ENCODE peak calls at places on chromosomes 4 and X, in five cellular contexts. E, S, L, X and T are unnamed samples.

GRCh38 chr4:43014266-43014665 is 121.8 kb downstream of the GRXCR1 start:
- DNase-seq in E (no peak), S (no peak), L (no peak), X (no peak), T (no peak)

GRCh38 chr4:174394915-174395314 is 111.2 kb downstream of the CEP44 start:
- DNase-seq in E (no peak), S (no peak), L (no peak), X (no peak), T (no peak)

GRCh38 chrX:53047228-53047627 is 1.4 kb upstream of the GPR173 start:
- DNase-seq in E (no peak), S (peak), L (no peak), X (no peak), T (no peak)

GRCh38 chr4:242121-242848 is 63.0 kb downstream of the ZNF732 start:
- DNase-seq in E (peak), S (peak), L (peak), X (peak), T (peak)

GRCh38 chr4:87934157-87934704 is 41.3 kb upstream of the SPP1 start:
- DNase-seq in E (no peak), S (no peak), L (no peak), X (no peak), T (no peak)

GRCh38 chr4:72679666-72680065 is 110.6 kb upstream of the ADAMTS3 start:
- DNase-seq in E (no peak), S (no peak), L (no peak), X (no peak), T (no peak)

GRCh38 chrX:153970398-153971123 is 1.1 kb downstream of the HCFC1 start:
- DNase-seq in E (peak), S (no peak), L (peak), X (peak), T (no peak)

GRCh38 chr4:157280673-157281072 is 60.1 kb downstream of the GRIA2 start:
- DNase-seq in E (no peak), S (no peak), L (no peak), X (no peak), T (no peak)

GRCh38 chrX:1531106-1531890 is 5.7 kb downstream of the P2RY8 start:
- DNase-seq in E (no peak), S (no peak), L (no peak), X (no peak), T (no peak)

DNA sequence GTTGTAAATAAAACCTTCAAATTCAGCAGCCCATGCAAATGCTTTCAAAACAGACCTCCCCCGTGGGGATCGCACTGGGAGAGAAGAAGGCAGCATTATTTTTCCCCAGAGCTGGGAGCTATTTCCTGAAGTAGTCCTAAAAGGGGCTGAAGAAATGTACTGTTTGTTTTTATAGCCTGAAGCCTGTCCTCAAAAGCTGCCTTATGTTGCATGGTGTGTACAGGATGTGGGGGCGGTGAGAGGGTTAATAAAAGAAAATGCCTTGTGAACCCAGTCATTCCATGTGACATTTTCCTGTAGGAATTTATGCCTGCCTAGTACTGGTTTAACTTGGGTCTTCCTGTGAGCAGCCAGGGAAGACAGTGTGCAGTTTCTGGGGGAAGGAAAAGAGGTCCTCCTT is 144.1 kb downstream of the SOWAHB start:
- DNase-seq in E (no peak), S (peak), L (no peak), X (no peak), T (no peak)
- H3K27ac ChIP-seq in E (peak), S (peak), L (no peak), X (no peak), T (no peak)

DNA sequence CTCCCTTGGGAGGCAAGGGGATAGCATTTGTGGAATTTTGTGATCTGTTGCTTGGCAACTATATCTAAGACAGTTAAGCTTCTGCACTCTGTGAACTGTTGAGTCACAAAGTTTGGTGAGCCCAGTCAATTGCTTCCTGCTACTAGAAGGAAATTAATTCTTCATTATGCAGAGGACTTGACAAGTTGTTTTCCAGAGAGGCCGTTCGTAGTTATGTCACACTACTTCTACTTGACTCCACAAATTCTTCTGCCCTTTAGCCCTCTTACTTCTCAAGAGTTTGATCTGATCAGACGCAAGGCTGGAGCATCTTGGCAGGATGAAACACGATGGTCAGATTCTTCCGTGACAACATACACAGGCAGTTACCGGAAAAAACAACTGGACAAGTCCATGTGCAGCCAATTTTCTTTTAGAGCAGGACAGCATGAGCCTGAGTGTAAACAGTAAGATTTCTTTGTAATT is at the start of gene C4orf51:
- DNase-seq in E (no peak), S (peak), L (no peak), X (no peak), T (no peak)
- H3K27ac ChIP-seq in E (peak), S (peak), L (no peak), X (no peak), T (no peak)

DNA sequence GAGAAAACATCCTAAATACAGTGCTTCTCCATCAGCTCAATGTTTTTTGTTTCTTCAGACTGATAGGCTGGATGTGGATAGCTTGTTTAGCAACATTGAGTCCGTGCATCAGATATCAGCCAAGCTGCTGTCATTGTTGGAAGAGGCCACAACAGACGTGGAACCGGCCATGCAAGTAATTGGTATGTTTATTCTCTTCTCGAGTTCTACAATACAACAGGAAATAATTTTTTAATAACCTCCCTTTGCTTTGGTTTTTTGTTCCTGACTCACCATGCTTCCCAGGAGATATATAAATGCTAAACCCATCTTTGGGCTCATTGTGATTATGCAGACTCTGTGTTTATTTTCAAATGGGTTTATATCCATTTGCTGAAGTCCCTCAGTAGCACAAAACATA is 60.9 kb downstream of the ARHGEF38 start:
- DNase-seq in E (no peak), S (no peak), L (no peak), X (no peak), T (no peak)
- H3K27ac ChIP-seq in E (no peak), S (no peak), L (no peak), X (no peak), T (no peak)

GRCh38 chrX:79266702-79267101 is 100.4 kb downstream of the ITM2A start:
- DNase-seq in E (no peak), S (no peak), L (no peak), X (no peak), T (no peak)
- H3K27ac ChIP-seq in E (no peak), S (no peak), L (peak), X (peak), T (no peak)

GRCh38 chr4:185566972-185567749 is 31.9 kb upstream of the PDLIM3 start:
- DNase-seq in E (no peak), S (peak), L (no peak), X (no peak), T (no peak)
- H3K27ac ChIP-seq in E (peak), S (peak), L (no peak), X (no peak), T (no peak)

GRCh38 chr4:81565137-81565870 is 93.6 kb upstream of the RASGEF1B start:
- DNase-seq in E (peak), S (no peak), L (no peak), X (no peak), T (no peak)

GRCh38 chr4:81571105-81571504 is 99.4 kb upstream of the RASGEF1B start:
- DNase-seq in E (no peak), S (no peak), L (no peak), X (no peak), T (no peak)

GRCh38 chr4:81562093-81562492 is 90.4 kb upstream of the RASGEF1B start:
- DNase-seq in E (no peak), S (no peak), L (no peak), X (peak), T (no peak)

GRCh38 chr4:81564025-81564424 is 92.3 kb upstream of the RASGEF1B start:
- DNase-seq in E (no peak), S (no peak), L (no peak), X (no peak), T (no peak)

GRCh38 chr4:81566076-81566663 is 94.5 kb upstream of the RASGEF1B start:
- DNase-seq in E (no peak), S (no peak), L (no peak), X (no peak), T (no peak)
- H3K27ac ChIP-seq in E (peak), S (no peak), L (no peak), X (no peak), T (no peak)